ENCODE peak calls at places on chromosomes 12 and 14, in seven cellular contexts. L, P, S, M, V, Z and J are unnamed samples.

GRCh38 chr14:55348766-55349453 is 62.7 kb downstream of the ATG14 start:
- DNase-seq in S (no peak), Z (no peak), M (no peak), L (no peak), V (no peak), P (no peak), J (no peak)

GRCh38 chr14:29846339-29847129 is 81.1 kb downstream of the PRKD1 start:
- DNase-seq in L (peak), M (no peak), P (no peak), Z (no peak), V (no peak), S (no peak), J (no peak)

GRCh38 chr12:48985475-48985897 is 7.4 kb downstream of the WNT1 start:
- DNase-seq in P (peak), L (no peak), M (no peak), Z (no peak), V (no peak), S (no peak), J (peak)

GRCh38 chr12:14885718-14886201 is at the start of gene MGP:
- DNase-seq in S (no peak), Z (no peak), V (no peak), P (no peak), L (no peak), M (no peak), J (peak)

GRCh38 chr14:95185033-95185432 is 27.7 kb upstream of the DICER1 start:
- DNase-seq in V (no peak), M (no peak), Z (no peak), S (no peak), P (peak), L (no peak), J (peak)

GRCh38 chr14:74425525-74426201 is 347 bp downstream of the SYNDIG1L start:
- DNase-seq in V (peak), M (peak), Z (peak), S (peak), L (no peak), P (peak), J (peak)

GRCh38 chr12:100544165-100544564 is 29.3 kb upstream of the GAS2L3 start:
- DNase-seq in M (no peak), P (no peak), V (no peak), Z (no peak), S (no peak), L (no peak), J (no peak)

GRCh38 chr14:72961579-72962335 is 35.5 kb downstream of the DCAF4 start:
- DNase-seq in P (no peak), S (no peak), L (no peak), Z (no peak), M (no peak), V (no peak), J (no peak)

GRCh38 chr14:92598549-92598905 is 84.9 kb downstream of the RIN3 start:
- DNase-seq in M (no peak), S (no peak), Z (no peak), L (no peak), V (no peak), P (no peak), J (no peak)

GRCh38 chr12:39392154-39392925 is 50.6 kb downstream of the KIF21A start:
- DNase-seq in P (no peak), V (no peak), L (no peak), S (no peak), Z (no peak), M (no peak), J (no peak)

GRCh38 chr14:74508292-74508731 is 14.7 kb downstream of the ISCA2 start:
- DNase-seq in M (no peak), V (no peak), L (peak), S (peak), Z (no peak), P (no peak), J (no peak)

GRCh38 chr12:79373896-79374499 is 316.8 kb downstream of the PAWR start:
- DNase-seq in S (peak), L (peak), V (no peak), M (no peak), Z (no peak), P (no peak), J (no peak)

GRCh38 chr12:116855744-116856470 is 25.3 kb downstream of the HRK start:
- DNase-seq in P (no peak), Z (no peak), L (no peak), M (no peak), S (no peak), V (no peak), J (no peak)

GRCh38 chr14:99774526-99775307 is 18.5 kb upstream of the EML1 start:
- DNase-seq in M (no peak), Z (no peak), L (peak), S (no peak), V (no peak), P (peak), J (peak)

GRCh38 chr12:52924764-52925716 is 20.2 kb upstream of the KRT8 start:
- DNase-seq in V (no peak), M (no peak), L (no peak), Z (no peak), P (no peak), S (no peak), J (no peak)